ENCODE peak calls at places on chromosomes 4 and X, in eight cellular contexts. I, Y, F, V, Z, N, D and G are unnamed samples. For H3K4me1 and H3K9me3, the result is how much of the 10 kb centered on the place peaks cover.

GRCh38 chr4:189785257-189785656 is 155.4 kb upstream of the FRG1 start:
- DNase-seq in V (no peak), F (no peak), Y (no peak), N (no peak), Z (no peak), I (no peak), D (no peak), G (no peak)

GRCh38 chrX:12958059-12958458 is 16.9 kb upstream of the TMSB4X start:
- DNase-seq in N (no peak), Y (no peak), Z (no peak), V (no peak), I (no peak), D (no peak), F (no peak), G (no peak)

GRCh38 chr4:114386637-114387233 is 211.9 kb upstream of the UGT8 start:
- DNase-seq in Z (no peak), F (peak), Y (no peak), D (no peak), V (peak), N (no peak), I (no peak), G (no peak)

GRCh38 chr4:88830576-88830975 is 132.9 kb upstream of the NAP1L5 start:
- DNase-seq in D (no peak), Y (no peak), F (no peak), V (no peak), Z (no peak), N (no peak), I (no peak), G (no peak)

GRCh38 chr4:81675785-81676427 is 204.2 kb upstream of the RASGEF1B start:
- DNase-seq in V (no peak), Y (no peak), I (peak), D (no peak), F (peak), Z (no peak), N (no peak), G (no peak)

GRCh38 chrX:81957900-81958545 is 756.1 kb downstream of the SH3BGRL start:
- DNase-seq in D (no peak), F (no peak), V (no peak), Z (no peak), I (no peak), Y (no peak), N (no peak), G (no peak)

GRCh38 chr4:153661215-153661822 is 22.8 kb upstream of the TLR2 start:
- DNase-seq in Z (no peak), N (no peak), D (no peak), Y (no peak), I (no peak), V (no peak), F (peak), G (no peak)

GRCh38 chr4:159308571-159309340 is 205.9 kb downstream of the RAPGEF2 start:
- DNase-seq in V (peak), Z (no peak), F (no peak), Y (no peak), D (no peak), N (no peak), I (no peak), G (no peak)

GRCh38 chrX:34778961-34779360 is 121.9 kb upstream of the TMEM47 start:
- DNase-seq in Z (no peak), N (no peak), V (peak), F (peak), I (no peak), D (no peak), Y (no peak), G (no peak)

GRCh38 chrX:16839224-16839851 is 30.8 kb downstream of the RBBP7 start:
- DNase-seq in N (no peak), F (no peak), D (no peak), V (peak), I (no peak), Y (no peak), Z (no peak), G (no peak)

GRCh38 chr4:167232805-167233522 is 1.3 kb downstream of the SPOCK3 start:
- DNase-seq in V (no peak), F (no peak), Z (no peak), I (no peak), D (no peak), N (no peak), Y (no peak), G (no peak)

GRCh38 chr4:143282170-143282760 is 54.4 kb upstream of the GAB1 start:
- DNase-seq in Z (no peak), V (no peak), D (peak), I (no peak), F (peak), N (no peak), Y (no peak), G (no peak)

GRCh38 chr4:86089924-86090323 is 269.9 kb downstream of the MAPK10 start:
- DNase-seq in D (no peak), F (peak), V (no peak), Z (no peak), Y (no peak), I (no peak), N (no peak), G (no peak)

GRCh38 chr4:179095585-179096228 is 1653.5 kb upstream of the AGA start:
- DNase-seq in F (no peak), N (no peak), D (peak), V (peak), Y (no peak), Z (no peak), I (no peak), G (no peak)

GRCh38 chrX:54799046-54799445 is 991 bp upstream of the ITIH6 start:
- DNase-seq in N (no peak), Z (no peak), D (no peak), Y (no peak), V (no peak), F (no peak), I (no peak), G (no peak)

GRCh38 chr4:6169239-6169638 is 31.1 kb downstream of the JAKMIP1 start:
- DNase-seq in Z (no peak), N (no peak), Y (no peak), F (no peak), V (no peak), D (no peak), I (no peak), G (no peak)

GRCh38 chr4:48025005-48025404 is 8.4 kb downstream of the NIPAL1 start:
- DNase-seq in V (peak), Z (no peak), D (no peak), F (peak), I (no peak), Y (no peak), N (no peak), G (no peak)

GRCh38 chr4:86414686-86415085 is 54.8 kb upstream of the MAPK10 start:
- DNase-seq in I (no peak), F (no peak), V (no peak), Y (no peak), Z (no peak), N (no peak), D (no peak), G (no peak)

GRCh38 chrX:17732138-17732783 is 5.0 kb upstream of the SCML1 start:
- DNase-seq in Y (no peak), D (no peak), I (no peak), V (no peak), Z (no peak), N (no peak), F (peak), G (no peak)

GRCh38 chr4:165874799-165875371 is 1.8 kb downstream of the TLL1 start:
- DNase-seq in N (peak), F (peak), D (peak), Y (peak), Z (no peak), I (no peak), V (no peak), G (no peak)

GRCh38 chr4:103091601-103092223 is 7.9 kb downstream of the BDH2 start:
- DNase-seq in V (peak), Y (no peak), D (no peak), I (no peak), Z (no peak), F (peak), N (no peak), G (no peak)

GRCh38 chrX:30592846-30593245 is 15.3 kb upstream of the TASL start:
- DNase-seq in D (no peak), N (no peak), I (no peak), Z (no peak), Y (no peak), V (no peak), F (no peak), G (no peak)

GRCh38 chrX:46922601-46923000 is 10.4 kb downstream of the JADE3 start:
- DNase-seq in D (no peak), V (no peak), F (no peak), I (no peak), N (no peak), Z (no peak), Y (no peak), G (no peak)

GRCh38 chrX:40809210-40809609 is 73.9 kb upstream of the MED14 start:
- DNase-seq in V (peak), D (no peak), Y (no peak), I (no peak), Z (no peak), F (no peak), N (no peak), G (no peak)

GRCh38 chrX:107674480-107675364 is 46.4 kb downstream of the PRPS1 start:
- DNase-seq in F (peak), I (peak), Z (peak), V (peak), D (peak), Y (no peak), N (no peak), G (no peak)

GRCh38 chr4:137531951-137532868 is at the start of gene PCDH18:
- DNase-seq in V (peak), F (peak), D (peak), Y (peak), Z (peak), I (peak), N (peak), G (no peak)

DNA sequence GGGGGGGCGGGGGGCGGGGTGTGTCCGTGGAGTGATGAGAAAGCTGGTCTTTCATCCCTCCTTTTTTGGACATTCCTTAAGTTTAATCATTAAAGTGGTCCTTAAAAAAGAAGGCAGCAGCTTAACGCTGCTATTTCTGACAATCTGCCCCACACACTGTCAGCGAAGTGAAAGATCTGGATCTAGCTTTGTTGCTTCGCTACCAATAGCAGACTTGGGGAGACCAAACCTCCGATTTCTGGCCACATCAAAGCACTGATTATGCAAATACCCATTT is 5.9 kb downstream of the NEUROG2 start:
- DNase-seq in V (no peak), Y (no peak), D (no peak), F (no peak), Z (no peak), N (no peak), I (no peak), G (no peak)
- H3K4me3 ChIP-seq in V (peak), Y (no peak), D (no peak), F (no peak), Z (peak), N (no peak), I (peak), G (no peak)

DNA sequence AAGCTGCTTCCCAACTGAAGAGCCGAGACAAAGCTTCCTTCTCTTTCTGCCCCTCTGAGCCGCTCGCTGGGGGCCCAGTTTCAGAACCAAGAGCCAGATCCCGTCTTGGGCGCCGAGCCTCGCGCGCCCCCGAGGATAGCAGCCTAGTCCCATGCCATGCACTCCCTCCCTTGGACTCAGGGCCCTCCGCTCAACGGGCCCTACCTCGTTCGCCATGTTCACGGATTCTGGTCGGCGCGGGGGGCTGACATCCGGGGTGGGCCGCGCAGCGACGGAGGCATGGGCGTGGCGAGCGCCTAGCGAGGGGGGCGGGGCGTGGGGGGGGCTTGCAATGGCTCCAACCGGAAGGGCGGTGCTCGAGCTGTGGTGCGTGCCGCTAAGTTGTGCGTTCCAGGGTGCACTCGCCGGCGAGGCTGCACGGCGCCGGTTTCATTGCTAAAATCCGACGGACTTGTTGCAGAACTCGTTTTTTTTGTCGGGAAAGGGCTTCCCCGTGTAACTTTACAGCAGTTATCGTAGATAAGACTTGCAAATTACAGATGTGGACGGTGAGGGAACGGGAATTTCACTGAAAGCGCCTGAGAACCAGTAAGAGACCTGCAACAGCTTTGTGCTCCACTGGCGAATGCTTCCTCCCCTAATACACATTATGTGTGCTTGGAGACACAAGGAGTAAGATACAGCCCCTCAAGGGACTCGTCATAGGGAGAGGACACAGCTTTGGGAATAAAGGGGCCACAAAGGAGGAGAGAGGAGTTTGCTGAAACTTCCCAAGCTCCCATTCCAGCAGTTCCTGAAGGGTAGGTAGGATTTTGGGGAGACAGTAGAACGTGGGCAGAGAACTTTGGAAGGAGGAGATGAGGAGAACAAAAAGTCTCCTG is at the start of gene ADH5:
- DNase-seq in Z (peak), N (peak), I (peak), F (peak), V (peak), Y (peak), D (peak), G (peak)
- H3K4me1 ChIP-seq in Z (half or more), N (under half), I (under half), F (under half), V (under half), Y (under half), D (under half), G (under half)

DNA sequence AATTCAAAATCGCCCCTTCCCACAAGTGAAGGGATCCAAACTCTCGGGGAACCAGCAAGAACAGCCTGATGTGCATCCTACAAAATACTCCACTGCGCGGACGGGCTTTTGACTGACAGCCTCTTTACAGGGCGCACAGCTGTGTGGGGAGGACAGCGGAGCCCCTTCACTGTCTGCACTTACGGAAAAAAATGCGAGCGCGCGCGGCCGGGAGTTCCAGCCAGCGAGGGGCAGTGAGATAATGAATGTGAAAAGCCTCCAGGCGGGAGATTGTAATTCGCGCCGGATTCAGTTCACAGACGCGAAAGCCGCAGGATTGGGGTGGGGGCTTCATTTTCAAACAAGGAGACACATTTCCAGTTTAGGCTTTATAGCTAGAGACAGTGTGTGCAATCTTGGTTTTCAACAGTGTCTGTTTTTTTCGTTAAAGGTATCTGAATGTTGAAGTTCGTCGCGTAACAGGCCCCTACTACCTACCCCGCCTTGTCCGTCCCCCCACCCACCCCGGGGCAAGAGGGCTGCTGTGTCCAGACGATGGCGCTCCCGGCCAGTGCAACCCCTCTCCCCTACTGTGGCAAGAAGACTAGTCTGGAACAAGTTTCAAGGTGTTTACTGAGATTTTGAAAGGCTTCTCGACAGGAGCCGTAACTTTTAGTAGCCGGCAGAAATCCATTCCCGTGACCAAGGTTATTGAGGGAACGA is 1.7 kb upstream of the GPR50 start:
- DNase-seq in N (no peak), Z (no peak), D (no peak), Y (no peak), F (no peak), I (no peak), V (no peak), G (no peak)
- H3K9me3 ChIP-seq in N (under half), Z (under half), D (under half), Y (under half), F (under half), I (under half), V (under half), G (under half)

GRCh38 chr4:55439023-55439422 is 43.3 kb downstream of the TMEM165 start:
- DNase-seq in N (no peak), V (no peak), F (no peak), I (no peak), Y (no peak), D (no peak), Z (no peak), G (no peak)

GRCh38 chr4:55438314-55438713 is 42.6 kb downstream of the TMEM165 start:
- DNase-seq in I (no peak), N (no peak), D (no peak), V (no peak), Z (no peak), Y (no peak), F (no peak), G (no peak)

GRCh38 chr4:55437356-55437796 is 41.6 kb downstream of the TMEM165 start:
- DNase-seq in Y (no peak), Z (no peak), V (peak), F (peak), D (no peak), N (no peak), I (no peak), G (no peak)

GRCh38 chr4:55435136-55435535 is 39.4 kb downstream of the TMEM165 start:
- DNase-seq in N (no peak), D (no peak), V (no peak), I (no peak), Z (no peak), F (peak), Y (no peak), G (no peak)

DNA sequence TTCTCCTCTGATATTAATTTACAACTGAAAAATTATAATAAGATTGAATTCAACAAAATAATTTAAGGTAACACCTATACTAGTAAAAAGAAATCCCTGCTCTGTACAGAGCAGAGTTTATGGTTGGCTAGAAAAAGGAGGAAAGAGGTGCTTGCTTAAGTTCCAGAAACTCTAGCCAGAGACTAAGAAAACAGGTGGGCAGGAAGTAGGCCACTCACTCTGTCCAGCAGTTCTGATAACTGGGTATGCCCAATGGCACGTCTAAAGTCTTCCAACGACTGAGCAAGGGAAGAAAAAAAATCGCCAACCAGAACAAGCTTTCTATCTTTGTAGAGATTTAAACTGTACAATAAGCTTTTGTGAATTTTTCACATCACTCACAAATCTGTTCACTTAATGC is 42.1 kb downstream of the TMEM165 start:
- DNase-seq in D (no peak), V (no peak), I (no peak), N (no peak), Y (no peak), F (no peak), Z (no peak), G (no peak)
- H3K4me3 ChIP-seq in D (no peak), V (no peak), I (no peak), N (no peak), Y (no peak), F (no peak), Z (no peak), G (no peak)

DNA sequence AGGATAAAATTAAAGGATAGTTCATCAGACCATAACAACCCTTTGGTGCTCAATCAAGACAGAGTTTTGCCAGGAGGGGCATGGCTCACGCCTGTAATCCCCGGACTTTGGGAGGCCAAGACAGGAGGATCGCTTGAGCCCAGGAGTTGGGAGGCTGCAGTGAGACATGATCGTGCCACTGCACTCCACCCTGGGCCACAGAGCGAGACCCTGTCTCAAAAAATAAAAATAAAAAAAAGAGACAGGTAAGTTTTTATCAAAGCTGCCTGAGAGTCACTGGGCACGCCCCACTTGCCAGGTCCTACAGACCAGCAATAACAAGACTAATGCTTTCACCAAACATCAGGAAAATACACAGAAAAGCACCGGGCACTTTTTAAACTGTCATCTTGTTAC is 818 bp downstream of the CFAP97 start:
- DNase-seq in D (no peak), Y (no peak), N (no peak), V (no peak), F (no peak), I (no peak), Z (no peak), G (no peak)
- H3K4me1 ChIP-seq in D (under half), Y (under half), N (under half), V (under half), F (under half), I (under half), Z (under half), G (under half)

DNA sequence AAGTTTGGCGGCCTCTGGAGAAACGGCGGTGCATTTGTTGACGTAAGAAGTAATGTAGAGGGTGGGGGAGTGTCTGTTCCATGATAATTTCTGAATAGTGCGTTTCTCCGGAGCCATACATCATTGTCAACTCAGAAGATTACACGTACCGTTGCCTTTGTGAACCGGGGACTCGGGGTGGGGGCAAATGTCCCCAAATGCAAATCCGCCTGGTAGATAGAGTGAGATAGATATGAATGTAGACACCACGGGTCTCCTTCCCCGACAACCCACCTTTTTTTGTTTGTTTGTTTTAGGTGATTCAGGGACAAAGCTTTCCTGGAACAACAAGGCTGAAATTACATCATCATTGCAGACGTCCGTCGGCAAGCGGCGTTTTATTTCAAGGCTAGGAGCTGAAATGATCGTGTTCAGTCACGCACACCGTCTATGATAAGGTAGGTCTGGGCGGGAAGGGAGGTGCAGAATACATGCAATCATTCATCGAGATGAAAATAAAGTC is 96.0 kb upstream of the PPP2R3B start:
- DNase-seq in F (no peak), V (no peak), I (no peak), Z (no peak), Y (no peak), N (no peak), D (no peak), G (peak)
- H3K9me3 ChIP-seq in F (under half), V (under half), I (under half), Z (under half), Y (under half), N (under half), D (under half), G (under half)